ENCODE peak calls at places on chromosomes 11 and 22, in four cellular contexts. F, D, H and V are unnamed samples.

GRCh38 chr11:122632178-122632824 is 23.2 kb upstream of the UBASH3B start:
- DNase-seq in F (no peak), D (no peak), H (no peak), V (no peak)

GRCh38 chr11:37704791-37705190 is 1106.8 kb upstream of the RAG2 start:
- DNase-seq in F (no peak), D (no peak), H (no peak), V (no peak)

GRCh38 chr11:126419801-126420729 is 64.6 kb downstream of the ST3GAL4 start:
- DNase-seq in F (peak), D (no peak), H (peak), V (no peak)

GRCh38 chr11:9208726-9209501 is 56.2 kb downstream of the DENND5A start:
- DNase-seq in F (no peak), D (no peak), H (peak), V (no peak)

GRCh38 chr11:33358150-33358831 is 101.1 kb downstream of the HIPK3 start:
- DNase-seq in F (no peak), D (no peak), H (no peak), V (no peak)

GRCh38 chr11:41917900-41918299 is 458.4 kb upstream of the LRRC4C start:
- DNase-seq in F (no peak), D (no peak), H (no peak), V (no peak)

GRCh38 chr11:27861706-27862430 is 161.6 kb upstream of the BDNF start:
- DNase-seq in F (no peak), D (no peak), H (no peak), V (no peak)

GRCh38 chr11:114082767-114083181 is 23.3 kb downstream of the ZBTB16 start:
- DNase-seq in F (peak), D (no peak), H (no peak), V (no peak)

GRCh38 chr11:123640677-123641494 is 13.5 kb downstream of the SCN3B start:
- DNase-seq in F (peak), D (peak), H (no peak), V (peak)

GRCh38 chr11:57490456-57491248 is 24.9 kb downstream of the SLC43A1 start:
- DNase-seq in F (no peak), D (no peak), H (no peak), V (no peak)

GRCh38 chr11:113242767-113243397 is 71.5 kb upstream of the TTC12 start:
- DNase-seq in F (no peak), D (no peak), H (no peak), V (no peak)

GRCh38 chr11:117179048-117179999 is 781 bp downstream of the SIDT2 start:
- DNase-seq in F (peak), D (no peak), H (peak), V (peak)

GRCh38 chr11:70048279-70049024 is 29.7 kb upstream of the ANO1 start:
- DNase-seq in F (peak), D (no peak), H (no peak), V (peak)
- TF ChIP-seq ETV6 in F (no peak), D (no peak), H (no peak), V (no peak)

GRCh38 chr22:37681556-37682049 is 4.5 kb upstream of the NOL12 start:
- DNase-seq in F (peak), D (peak), H (no peak), V (peak)

GRCh38 chr22:37680191-37680851 is 4.9 kb downstream of the LGALS1 start:
- DNase-seq in F (no peak), D (no peak), H (no peak), V (no peak)

GRCh38 chr22:37686002-37686982 is at the start of gene NOL12:
- DNase-seq in F (peak), D (peak), H (peak), V (peak)

GRCh38 chr22:37681001-37681424 is 5.1 kb upstream of the NOL12 start:
- DNase-seq in F (no peak), D (no peak), H (no peak), V (no peak)

DNA sequence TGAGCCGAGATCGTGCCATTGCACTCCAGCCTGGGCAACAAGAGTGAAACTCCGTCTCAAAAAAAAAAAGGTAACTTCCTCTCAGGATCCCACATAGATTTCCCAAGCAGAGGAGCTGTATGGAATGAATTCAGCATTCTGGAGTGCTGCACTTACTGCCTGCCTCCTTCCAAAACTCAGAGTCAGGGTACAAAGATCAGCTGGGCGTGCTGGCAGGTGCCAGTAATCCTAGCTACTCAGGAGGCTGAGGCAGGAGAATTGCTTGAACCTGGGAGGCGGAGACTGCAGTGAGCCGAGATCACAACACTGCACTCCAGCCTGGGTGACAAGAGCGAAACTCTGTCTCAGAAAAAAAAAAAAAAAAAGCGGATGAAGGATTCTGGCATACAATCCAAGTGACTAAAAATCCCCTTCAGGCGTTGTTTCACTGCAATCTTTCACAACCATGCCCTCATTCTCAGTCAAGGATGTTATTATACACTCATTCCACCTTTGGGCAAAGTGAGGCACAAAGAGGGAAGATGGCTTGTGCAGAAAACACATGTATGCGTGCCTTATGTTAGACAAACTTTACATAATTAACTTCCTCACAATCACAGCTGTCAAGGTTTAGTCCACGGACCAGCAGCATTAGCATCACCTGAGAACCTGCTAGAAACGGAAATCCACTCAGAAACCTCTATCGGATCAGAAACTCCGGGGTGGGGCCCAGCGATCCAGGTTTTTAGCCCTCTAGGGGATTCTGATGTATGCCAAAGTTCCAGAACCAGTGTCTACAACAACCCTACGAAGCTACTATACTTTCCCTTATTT is 1.1 kb upstream of the NOL12 start:
- DNase-seq in F (no peak), D (peak), H (no peak), V (no peak)
- TF ChIP-seq ETV6 in F (no peak), D (no peak), H (no peak), V (no peak)

GRCh38 chr11:2761131-2762030 is 61.6 kb upstream of the KCNQ1OT1 start:
- DNase-seq in F (no peak), D (no peak), H (no peak), V (peak)

GRCh38 chr11:2760196-2760871 is 60.5 kb upstream of the KCNQ1OT1 start:
- DNase-seq in F (no peak), D (no peak), H (no peak), V (peak)

GRCh38 chr11:2762031-2762380 is 62.2 kb upstream of the KCNQ1OT1 start:
- DNase-seq in F (no peak), D (no peak), H (no peak), V (peak)

GRCh38 chr11:2759228-2760195 is 59.7 kb upstream of the KCNQ1OT1 start:
- DNase-seq in F (no peak), D (no peak), H (no peak), V (peak)

GRCh38 chr11:2758751-2759150 is 59.0 kb upstream of the KCNQ1OT1 start:
- DNase-seq in F (no peak), D (no peak), H (no peak), V (peak)
- TF ChIP-seq ETV6 in F (no peak), D (no peak), H (no peak), V (no peak)

GRCh38 chr11:1298695-1299492 is 10.5 kb downstream of the TOLLIP start:
- DNase-seq in F (no peak), D (peak), H (no peak), V (no peak)
- TF ChIP-seq ETV6 in F (no peak), D (no peak), H (no peak), V (no peak)

DNA sequence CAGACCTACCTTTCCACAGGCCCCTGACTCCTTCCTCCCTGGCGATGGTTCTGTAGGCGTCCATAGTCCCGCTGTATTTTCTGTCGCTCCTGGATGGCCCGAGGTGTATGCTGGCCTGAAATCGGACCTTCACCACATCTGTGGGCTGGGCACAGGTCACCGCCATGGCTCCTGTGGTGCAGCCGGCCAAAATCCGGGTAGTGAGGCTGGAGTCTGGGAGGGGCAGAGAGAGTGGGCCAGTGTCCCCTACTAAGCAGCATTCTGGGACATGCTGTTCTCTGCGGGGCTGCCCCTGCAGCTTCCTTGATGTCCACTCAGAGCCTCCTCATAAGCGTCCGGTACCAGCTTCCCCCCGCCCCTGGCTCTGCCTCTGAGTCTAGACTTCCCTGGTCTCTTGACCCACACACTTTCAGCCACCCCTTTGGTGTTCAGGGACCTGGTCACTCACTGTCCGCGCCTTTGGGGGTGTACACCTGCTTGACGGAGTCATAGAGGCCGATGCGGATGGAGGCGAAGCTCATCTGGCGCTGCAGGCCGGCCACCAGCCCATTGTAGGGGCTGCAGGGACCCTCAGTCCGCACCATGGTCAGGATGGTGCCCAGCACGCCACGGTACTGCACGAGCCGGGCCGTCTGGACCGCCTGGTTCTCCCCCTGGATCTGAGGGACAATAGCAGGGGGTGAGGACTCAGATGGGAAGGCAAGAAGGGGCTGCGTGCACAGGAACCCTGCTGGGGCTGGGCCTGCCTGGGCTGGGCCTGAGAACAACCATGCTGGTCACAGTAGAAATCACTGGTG is 3.0 kb downstream of the UCP3 start:
- DNase-seq in F (no peak), D (no peak), H (no peak), V (no peak)
- TF ChIP-seq ETV6 in F (no peak), D (no peak), H (no peak), V (no peak)

GRCh38 chr11:63687845-63688244 is 6.5 kb downstream of the RTN3 start:
- DNase-seq in F (no peak), D (no peak), H (no peak), V (no peak)

GRCh38 chr11:63681208-63682044 is at the start of gene RTN3:
- DNase-seq in F (peak), D (peak), H (peak), V (peak)

GRCh38 chr11:63683133-63683991 is 2.1 kb downstream of the RTN3 start:
- DNase-seq in F (no peak), D (no peak), H (no peak), V (no peak)

GRCh38 chr11:63682045-63682915 is 980 bp downstream of the RTN3 start:
- DNase-seq in F (peak), D (peak), H (no peak), V (no peak)

GRCh38 chr11:63686912-63687311 is 5.6 kb downstream of the RTN3 start:
- DNase-seq in F (no peak), D (no peak), H (no peak), V (no peak)
- TF ChIP-seq ETV6 in F (no peak), D (no peak), H (no peak), V (no peak)

GRCh38 chr11:78575478-78575877 is 814 bp upstream of the NARS2 start:
- DNase-seq in F (no peak), D (no peak), H (no peak), V (no peak)
- TF ChIP-seq ETV6 in F (no peak), D (no peak), H (no peak), V (no peak)

GRCh38 chr11:133531450-133531849 is 851 bp downstream of the OPCML start:
- DNase-seq in F (no peak), D (no peak), H (no peak), V (no peak)

GRCh38 chr11:133530501-133530835 is 1.8 kb downstream of the OPCML start:
- DNase-seq in F (no peak), D (no peak), H (no peak), V (peak)

GRCh38 chr11:133533205-133533604 is 904 bp upstream of the OPCML start:
- DNase-seq in F (no peak), D (no peak), H (no peak), V (no peak)

GRCh38 chr11:133529807-133530500 is 2.3 kb downstream of the OPCML start:
- DNase-seq in F (no peak), D (no peak), H (no peak), V (no peak)

GRCh38 chr11:133531971-133532651 is at the start of gene OPCML:
- DNase-seq in F (no peak), D (no peak), H (no peak), V (peak)
- TF ChIP-seq ETV6 in F (no peak), D (no peak), H (no peak), V (no peak)